ENCODE peak calls at places on chromosomes 16 and 17, in six cellular contexts. G is WTC11; O is CD8-positive, alpha-beta T cell; H is mucosa of descending colon; J is choroid plexus epithelial cell; N is heart left ventricle. C is an unnamed sample.

GRCh38 chr17:76446449-76447231 is 6.3 kb downstream of the UBE2O start:
- DNase-seq in G (no peak), O (no peak), H (no peak), J (peak), N (no peak), C (peak)

GRCh38 chr16:7270006-7270405 is 62.6 kb upstream of the RBFOX1 start:
- DNase-seq in G (no peak), O (no peak), H (no peak), J (no peak), N (no peak), C (no peak)

GRCh38 chr17:64259922-64260321 is 3.1 kb downstream of the TEX2 start:
- DNase-seq in G (no peak), O (no peak), H (no peak), J (peak), N (no peak), C (peak)

GRCh38 chr16:10078541-10078949 is 103.7 kb downstream of the GRIN2A start:
- DNase-seq in G (peak), O (no peak), H (no peak), J (no peak), N (no peak), C (no peak)

GRCh38 chr17:81399481-81400153 is 4.4 kb downstream of the BAHCC1 start:
- DNase-seq in G (peak), O (no peak), H (no peak), J (peak), N (no peak), C (no peak)

GRCh38 chr16:88782454-88783390 is 2.3 kb downstream of the PIEZO1 start:
- DNase-seq in G (no peak), O (no peak), H (no peak), J (peak), N (no peak), C (peak)

GRCh38 chr16:85767569-85767968 is 16.7 kb upstream of the C16orf74 start:
- DNase-seq in G (no peak), O (no peak), H (no peak), J (peak), N (no peak), C (peak)

GRCh38 chr17:81964081-81964849 is 3.3 kb upstream of the NOTUM start:
- DNase-seq in G (no peak), O (no peak), H (no peak), J (no peak), N (no peak), C (no peak)

GRCh38 chr17:41734949-41735313 is 488 bp upstream of the HAP1 start:
- DNase-seq in G (peak), O (no peak), H (no peak), J (no peak), N (no peak), C (no peak)

GRCh38 chr16:15545544-15545943 is 97.4 kb downstream of the MARF1 start:
- DNase-seq in G (no peak), O (no peak), H (no peak), J (no peak), N (no peak), C (no peak)

GRCh38 chr17:35068249-35068648 is 4.7 kb upstream of the RFFL start:
- DNase-seq in G (no peak), O (no peak), H (no peak), J (no peak), N (no peak), C (no peak)

GRCh38 chr17:75315541-75316243 is 26.5 kb upstream of the SLC25A19 start:
- DNase-seq in G (no peak), O (no peak), H (no peak), J (peak), N (no peak), C (no peak)

GRCh38 chr16:30941600-30942420 is 7.1 kb upstream of the ORAI3 start:
- DNase-seq in G (peak), O (peak), H (peak), J (peak), N (peak), C (peak)

GRCh38 chr16:19520861-19521331 is 1.0 kb downstream of the GDE1 start:
- DNase-seq in G (no peak), O (no peak), H (peak), J (no peak), N (no peak), C (no peak)

GRCh38 chr17:1347681-1348318 is 52.2 kb downstream of the YWHAE start:
- DNase-seq in G (no peak), O (no peak), H (peak), J (peak), N (no peak), C (no peak)

GRCh38 chr16:8591451-8591850 is 1.1 kb upstream of the TMEM114 start:
- DNase-seq in G (no peak), O (no peak), H (no peak), J (no peak), N (no peak), C (no peak)

GRCh38 chr16:89292443-89293078 is 75.1 kb downstream of the ZNF778 start:
- DNase-seq in G (no peak), O (no peak), H (no peak), J (no peak), N (peak), C (no peak)

GRCh38 chr17:16379654-16380053 is 1.2 kb upstream of the UBB start:
- DNase-seq in G (no peak), O (no peak), H (no peak), J (no peak), N (no peak), C (no peak)

GRCh38 chr17:1298616-1299015 is 19.2 kb downstream of the TRARG1 start:
- DNase-seq in G (peak), O (no peak), H (peak), J (peak), N (no peak), C (no peak)

GRCh38 chr17:82913304-82914043 is 73.7 kb upstream of the ZNF750 start:
- DNase-seq in G (no peak), O (no peak), H (no peak), J (peak), N (no peak), C (no peak)

GRCh38 chr17:31250229-31250628 is 46.8 kb downstream of the OMG start:
- DNase-seq in G (no peak), O (no peak), H (no peak), J (no peak), N (no peak), C (no peak)

GRCh38 chr17:58235821-58236220 is 2.6 kb upstream of the LPO start:
- DNase-seq in G (no peak), O (no peak), H (no peak), J (no peak), N (no peak), C (no peak)

GRCh38 chr16:24975428-24975889 is 39.7 kb downstream of the ARHGAP17 start:
- DNase-seq in G (no peak), O (no peak), H (no peak), J (peak), N (no peak), C (no peak)

GRCh38 chr17:82216301-82217119 is 3.9 kb upstream of the CCDC57 start:
- DNase-seq in G (no peak), O (no peak), H (peak), J (peak), N (peak), C (peak)

GRCh38 chr17:58755577-58756245 is at the start of gene PPM1E:
- DNase-seq in G (peak), O (no peak), H (peak), J (peak), N (peak), C (no peak)

GRCh38 chr17:55144518-55144917 is 120.2 kb upstream of the HLF start:
- DNase-seq in G (no peak), O (no peak), H (no peak), J (no peak), N (no peak), C (no peak)

GRCh38 chr17:50148226-50149098 is 2.0 kb downstream of the PPP1R9B start:
- DNase-seq in G (no peak), O (no peak), H (peak), J (no peak), N (peak), C (no peak)

GRCh38 chr17:12537436-12537835 is 128.3 kb upstream of the MYOCD start:
- DNase-seq in G (no peak), O (no peak), H (no peak), J (no peak), N (no peak), C (peak)

GRCh38 chr17:29617481-29618271 is 5.0 kb downstream of the CORO6 start:
- DNase-seq in G (peak), O (peak), H (peak), J (peak), N (peak), C (no peak)

GRCh38 chr16:1430759-1431496 is at the start of gene PERCC1:
- DNase-seq in G (no peak), O (no peak), H (no peak), J (no peak), N (peak), C (no peak)

GRCh38 chr16:70529051-70529777 is 5.6 kb downstream of the SF3B3 start:
- DNase-seq in G (no peak), O (no peak), H (no peak), J (peak), N (no peak), C (peak)

GRCh38 chr16:56189990-56190902 is 1.0 kb upstream of the GNAO1 start:
- DNase-seq in G (no peak), O (no peak), H (no peak), J (peak), N (peak), C (no peak)

GRCh38 chr17:20072692-20072992 is 63.5 kb downstream of the SPECC1 start:
- DNase-seq in G (no peak), O (no peak), H (no peak), J (no peak), N (no peak), C (no peak)

GRCh38 chr16:81061855-81062608 is 15.0 kb downstream of the C16orf46 start:
- DNase-seq in G (no peak), O (no peak), H (no peak), J (no peak), N (no peak), C (no peak)
- TF ChIP-seq CTCF in G (no peak), O (no peak), H (no peak), J (no peak), N (no peak), C (peak)

GRCh38 chr17:7823581-7824001 is 10.4 kb upstream of the KDM6B start:
- DNase-seq in G (no peak), O (no peak), H (no peak), J (no peak), N (no peak), C (no peak)

GRCh38 chr17:7820231-7820630 is 13.8 kb upstream of the KDM6B start:
- DNase-seq in G (no peak), O (no peak), H (no peak), J (no peak), N (no peak), C (no peak)

GRCh38 chr17:7824021-7824924 is 9.7 kb upstream of the KDM6B start:
- DNase-seq in G (no peak), O (no peak), H (no peak), J (no peak), N (no peak), C (no peak)

GRCh38 chr17:7822126-7822525 is 11.9 kb upstream of the KDM6B start:
- DNase-seq in G (no peak), O (no peak), H (no peak), J (no peak), N (no peak), C (no peak)

DNA sequence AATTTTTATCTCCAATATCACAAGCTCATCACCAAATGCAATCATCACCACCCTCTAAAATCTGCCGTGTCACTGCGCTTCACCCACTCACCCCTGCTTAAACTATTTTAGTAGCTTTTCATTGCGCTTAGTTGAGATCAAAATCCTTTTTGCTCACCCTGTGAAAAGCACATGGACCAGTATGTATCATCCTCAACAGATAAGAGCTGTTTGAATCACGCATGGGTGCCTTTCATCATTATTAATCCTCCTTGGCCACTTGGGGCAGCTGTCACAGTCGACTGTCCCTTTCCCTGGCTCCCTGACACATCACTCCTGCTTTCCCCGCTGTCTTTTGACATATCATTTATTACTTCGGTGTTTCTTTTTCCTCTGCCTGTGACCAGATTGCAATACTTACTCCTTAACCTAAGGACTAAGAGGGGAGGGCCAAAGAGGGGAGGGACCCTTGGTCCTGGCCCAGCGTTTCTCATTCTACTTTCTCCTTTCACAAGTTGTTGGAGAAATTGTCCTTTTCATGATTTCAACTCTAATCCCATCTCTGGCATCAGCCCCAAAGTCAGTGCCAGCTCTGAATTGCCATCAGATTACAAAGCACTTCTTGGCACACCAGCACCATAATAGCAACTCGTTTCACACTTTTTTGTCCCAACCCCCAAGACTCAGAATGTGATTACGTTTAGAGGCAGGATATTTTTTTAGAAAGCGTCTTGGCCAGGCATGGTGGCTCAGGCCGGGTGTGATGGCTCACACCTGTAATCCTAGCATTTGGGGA is 8.6 kb upstream of the KDM6B start:
- DNase-seq in G (no peak), O (no peak), H (no peak), J (no peak), N (no peak), C (no peak)
- TF ChIP-seq CTCF in G (no peak), O (peak), H (no peak), J (peak), N (no peak), C (peak)

GRCh38 chr16:49442805-49443204 is 69.2 kb downstream of the C16orf78 start:
- DNase-seq in G (no peak), O (no peak), H (no peak), J (no peak), N (no peak), C (no peak)

GRCh38 chr16:49443576-49443975 is 70.0 kb downstream of the C16orf78 start:
- DNase-seq in G (no peak), O (no peak), H (no peak), J (no peak), N (no peak), C (no peak)

GRCh38 chr16:49440156-49441065 is 66.8 kb downstream of the C16orf78 start:
- DNase-seq in G (no peak), O (no peak), H (no peak), J (no peak), N (no peak), C (no peak)

GRCh38 chr16:49439676-49440075 is 66.1 kb downstream of the C16orf78 start:
- DNase-seq in G (no peak), O (no peak), H (no peak), J (no peak), N (no peak), C (no peak)

DNA sequence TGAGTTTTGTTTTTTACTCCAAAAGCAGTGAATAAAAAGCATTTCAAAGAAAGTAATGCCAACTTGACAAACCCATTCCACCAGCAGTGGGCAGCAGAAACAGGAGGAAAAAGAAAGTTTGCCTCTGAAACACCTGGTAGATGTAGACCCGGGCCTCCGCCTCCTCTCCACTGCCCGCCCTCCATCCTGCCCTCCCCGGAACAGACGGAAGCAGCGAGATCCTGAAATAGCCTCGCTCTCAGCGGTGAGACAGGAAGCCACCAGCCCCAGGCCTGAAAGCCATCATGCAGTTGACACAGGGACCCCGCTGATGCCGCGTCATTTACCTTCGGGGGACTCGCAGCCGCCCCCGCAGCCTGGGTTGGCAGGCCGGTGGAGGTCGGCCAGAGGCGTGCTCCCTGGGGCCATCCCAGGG is 67.8 kb downstream of the C16orf78 start:
- DNase-seq in G (peak), O (peak), H (peak), J (peak), N (peak), C (no peak)
- TF ChIP-seq CTCF in G (no peak), O (peak), H (no peak), J (peak), N (peak), C (no peak)

DNA sequence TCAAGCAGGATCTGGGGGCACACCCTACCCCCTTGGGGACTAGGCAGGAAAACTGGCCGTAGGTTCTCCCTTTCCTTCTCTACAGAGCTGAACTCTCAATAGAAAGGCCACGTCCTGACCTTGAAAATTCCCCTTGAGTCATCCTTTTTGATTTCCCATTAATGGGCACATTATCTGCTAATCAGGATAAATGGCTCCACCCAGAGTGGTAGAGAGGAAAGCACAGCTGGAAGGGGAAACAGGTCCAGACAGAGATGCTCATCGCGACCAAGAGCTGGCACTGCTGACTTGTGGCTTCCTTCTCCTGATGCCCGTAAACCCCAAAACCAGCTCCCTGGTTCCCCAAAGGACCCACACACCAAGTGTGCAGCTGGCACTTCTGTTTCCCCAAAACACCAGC is 206.5 kb upstream of the CDH5 start:
- DNase-seq in G (no peak), O (no peak), H (no peak), J (peak), N (no peak), C (no peak)
- TF ChIP-seq CTCF in G (no peak), O (no peak), H (no peak), J (peak), N (no peak), C (no peak)

GRCh38 chr16:87344931-87345631 is 27.9 kb upstream of the C16orf95 start:
- DNase-seq in G (no peak), O (peak), H (peak), J (peak), N (no peak), C (no peak)

GRCh38 chr16:87343753-87344050 is 26.5 kb upstream of the C16orf95 start:
- DNase-seq in G (no peak), O (no peak), H (no peak), J (no peak), N (peak), C (no peak)

GRCh38 chr16:87344165-87344930 is 27.2 kb upstream of the C16orf95 start:
- DNase-seq in G (no peak), O (no peak), H (no peak), J (no peak), N (no peak), C (no peak)

GRCh38 chr16:87346517-87347060 is 29.4 kb upstream of the C16orf95 start:
- DNase-seq in G (no peak), O (no peak), H (no peak), J (no peak), N (no peak), C (no peak)

DNA sequence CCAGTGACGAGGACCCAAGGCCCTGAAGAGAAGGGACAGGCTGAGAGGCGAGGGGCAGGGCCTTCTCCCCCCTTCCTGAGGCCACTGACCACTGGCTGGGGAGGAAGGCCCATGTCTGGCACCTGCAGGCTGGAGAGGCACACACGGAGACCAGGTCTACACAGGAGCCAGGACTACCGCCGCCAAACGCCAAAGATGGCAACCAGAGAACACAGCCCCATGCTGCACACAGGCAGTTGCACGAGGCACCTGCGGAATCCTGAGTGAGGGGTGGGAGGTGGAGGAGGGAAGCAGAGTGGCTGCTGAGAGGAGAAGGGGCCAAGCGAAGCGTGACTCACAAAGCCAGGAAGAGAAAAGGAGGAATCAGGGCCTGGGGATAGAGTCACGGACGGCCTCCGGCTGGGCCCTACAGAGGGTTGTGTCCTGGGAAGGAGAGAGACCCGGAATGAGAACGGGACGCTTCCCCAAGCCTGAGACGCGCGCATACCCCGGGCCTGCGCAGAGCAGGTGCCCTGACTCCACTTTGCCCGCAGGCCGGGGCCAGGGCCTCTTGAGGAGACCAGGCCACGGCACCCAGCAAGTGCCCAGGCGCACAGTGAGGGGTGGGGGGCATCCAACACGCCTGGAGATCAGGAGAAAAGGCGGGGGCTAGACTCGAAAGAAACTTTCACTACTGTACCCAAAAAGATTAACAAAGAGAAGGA is 28.7 kb upstream of the C16orf95 start:
- DNase-seq in G (no peak), O (no peak), H (no peak), J (no peak), N (no peak), C (no peak)
- TF ChIP-seq CTCF in G (no peak), O (no peak), H (no peak), J (no peak), N (no peak), C (no peak)

GRCh38 chr17:28357061-28357900 is at the start of gene POLDIP2:
- DNase-seq in G (peak), O (peak), H (peak), J (peak), N (peak), C (peak)
- TF ChIP-seq CTCF in G (no peak), O (no peak), H (no peak), J (no peak), N (no peak), C (peak)

C was measured in HFFc6.